ENCODE peak calls at places on chromosomes 3 and 15, in seven cellular contexts. One of them, this sample, is unnamed.

GRCh38 chr3:49120096-49120437 is 556 bp downstream of the USP19 start:
- DNase-seq in bronchial epithelial cell: no peak
- DNase-seq in heart left ventricle: no peak
- DNase-seq in GM13977: peak
- DNase-seq in psoas muscle: no peak
- DNase-seq in IMR-90: peak
- DNase-seq in AG04449: no peak
- DNase-seq in this sample: no peak

GRCh38 chr3:88954853-88955252 is 152.6 kb upstream of the EPHA3 start:
- DNase-seq in heart left ventricle: no peak
- DNase-seq in IMR-90: no peak
- DNase-seq in bronchial epithelial cell: no peak
- DNase-seq in psoas muscle: no peak
- DNase-seq in AG04449: no peak
- DNase-seq in GM13977: no peak
- DNase-seq in this sample: no peak

GRCh38 chr3:165532851-165533250 is 304.4 kb downstream of the BCHE start:
- DNase-seq in AG04449: no peak
- DNase-seq in heart left ventricle: no peak
- DNase-seq in GM13977: no peak
- DNase-seq in IMR-90: no peak
- DNase-seq in psoas muscle: no peak
- DNase-seq in bronchial epithelial cell: no peak
- DNase-seq in this sample: no peak

GRCh38 chr3:42504334-42505202 is 2.1 kb downstream of the VIPR1 start:
- DNase-seq in psoas muscle: no peak
- DNase-seq in AG04449: no peak
- DNase-seq in GM13977: no peak
- DNase-seq in bronchial epithelial cell: no peak
- DNase-seq in heart left ventricle: peak
- DNase-seq in IMR-90: no peak
- DNase-seq in this sample: no peak

GRCh38 chr15:45023659-45024320 is 795 bp downstream of the SORD start:
- DNase-seq in AG04449: no peak
- DNase-seq in IMR-90: peak
- DNase-seq in bronchial epithelial cell: peak
- DNase-seq in psoas muscle: no peak
- DNase-seq in heart left ventricle: no peak
- DNase-seq in GM13977: no peak
- DNase-seq in this sample: no peak

GRCh38 chr3:11335056-11335608 is 62.9 kb downstream of the ATG7 start:
- DNase-seq in AG04449: peak
- DNase-seq in heart left ventricle: no peak
- DNase-seq in psoas muscle: no peak
- DNase-seq in bronchial epithelial cell: peak
- DNase-seq in GM13977: peak
- DNase-seq in IMR-90: peak
- DNase-seq in this sample: no peak

GRCh38 chr3:123072564-123072963 is 5.7 kb downstream of the PDIA5 start:
- DNase-seq in IMR-90: no peak
- DNase-seq in bronchial epithelial cell: no peak
- DNase-seq in heart left ventricle: no peak
- DNase-seq in psoas muscle: no peak
- DNase-seq in GM13977: no peak
- DNase-seq in AG04449: no peak
- DNase-seq in this sample: no peak

GRCh38 chr15:60673156-60673555 is 194.2 kb upstream of the ICE2 start:
- DNase-seq in AG04449: no peak
- DNase-seq in heart left ventricle: no peak
- DNase-seq in bronchial epithelial cell: no peak
- DNase-seq in IMR-90: no peak
- DNase-seq in GM13977: no peak
- DNase-seq in psoas muscle: no peak
- DNase-seq in this sample: no peak

GRCh38 chr15:66912441-66912840 is 153.0 kb upstream of the SMAD3 start:
- DNase-seq in GM13977: no peak
- DNase-seq in heart left ventricle: no peak
- DNase-seq in psoas muscle: no peak
- DNase-seq in bronchial epithelial cell: no peak
- DNase-seq in IMR-90: no peak
- DNase-seq in AG04449: no peak
- DNase-seq in this sample: no peak

GRCh38 chr15:84949845-84950569 is 31.6 kb upstream of the PDE8A start:
- DNase-seq in heart left ventricle: no peak
- DNase-seq in AG04449: no peak
- DNase-seq in GM13977: no peak
- DNase-seq in bronchial epithelial cell: no peak
- DNase-seq in psoas muscle: no peak
- DNase-seq in IMR-90: no peak
- DNase-seq in this sample: no peak

GRCh38 chr3:184016169-184016570 is 1.5 kb downstream of the ABCC5 start:
- DNase-seq in AG04449: no peak
- DNase-seq in bronchial epithelial cell: no peak
- DNase-seq in GM13977: no peak
- DNase-seq in IMR-90: no peak
- DNase-seq in psoas muscle: no peak
- DNase-seq in heart left ventricle: no peak
- DNase-seq in this sample: no peak

GRCh38 chr15:57541805-57542504 is 49.7 kb upstream of the MYZAP start:
- DNase-seq in psoas muscle: peak
- DNase-seq in bronchial epithelial cell: peak
- DNase-seq in IMR-90: peak
- DNase-seq in AG04449: no peak
- DNase-seq in GM13977: peak
- DNase-seq in heart left ventricle: peak
- DNase-seq in this sample: peak

GRCh38 chr15:57544840-57545239 is 46.9 kb upstream of the MYZAP start:
- DNase-seq in bronchial epithelial cell: no peak
- DNase-seq in GM13977: no peak
- DNase-seq in heart left ventricle: no peak
- DNase-seq in IMR-90: no peak
- DNase-seq in AG04449: no peak
- DNase-seq in psoas muscle: no peak
- DNase-seq in this sample: no peak

GRCh38 chr15:57540736-57541135 is 51.0 kb upstream of the MYZAP start:
- DNase-seq in GM13977: peak
- DNase-seq in AG04449: no peak
- DNase-seq in psoas muscle: no peak
- DNase-seq in IMR-90: no peak
- DNase-seq in bronchial epithelial cell: no peak
- DNase-seq in heart left ventricle: no peak
- DNase-seq in this sample: no peak

GRCh38 chr15:57541271-57541670 is 50.4 kb upstream of the MYZAP start:
- DNase-seq in GM13977: no peak
- DNase-seq in IMR-90: no peak
- DNase-seq in psoas muscle: no peak
- DNase-seq in heart left ventricle: no peak
- DNase-seq in AG04449: no peak
- DNase-seq in bronchial epithelial cell: no peak
- DNase-seq in this sample: no peak

GRCh38 chr15:57542505-57542817 is 49.2 kb upstream of the MYZAP start:
- DNase-seq in psoas muscle: no peak
- DNase-seq in IMR-90: no peak
- DNase-seq in bronchial epithelial cell: peak
- DNase-seq in GM13977: no peak
- DNase-seq in heart left ventricle: no peak
- DNase-seq in AG04449: no peak
- DNase-seq in this sample: no peak
- TF ChIP-seq CTCF in psoas muscle: no peak
- TF ChIP-seq CTCF in IMR-90: no peak
- TF ChIP-seq CTCF in bronchial epithelial cell: no peak
- TF ChIP-seq CTCF in GM13977: no peak
- TF ChIP-seq CTCF in heart left ventricle: no peak
- TF ChIP-seq CTCF in AG04449: no peak
- TF ChIP-seq CTCF in this sample: no peak

DNA sequence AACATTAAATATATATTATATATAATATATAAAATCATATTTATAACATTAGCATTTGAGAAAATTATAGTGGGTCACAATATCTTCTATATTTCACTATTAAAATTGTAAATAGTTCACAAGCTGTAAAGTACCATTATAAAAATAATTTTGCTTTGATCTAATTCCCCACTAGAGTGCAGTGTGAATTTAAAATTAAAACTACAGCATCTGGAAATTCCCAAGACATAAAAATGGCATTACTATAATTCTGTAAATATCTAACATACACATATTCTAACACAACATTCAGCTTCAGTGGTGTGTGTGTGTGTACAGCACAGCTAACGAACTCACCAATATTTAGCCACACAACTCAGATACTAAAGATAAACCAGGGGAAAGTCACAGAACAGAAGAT is 424.9 kb upstream of the ZNF385D start:
- DNase-seq in AG04449: no peak
- DNase-seq in bronchial epithelial cell: no peak
- DNase-seq in heart left ventricle: no peak
- DNase-seq in psoas muscle: no peak
- DNase-seq in IMR-90: no peak
- DNase-seq in GM13977: no peak
- DNase-seq in this sample: no peak
- TF ChIP-seq CTCF in AG04449: no peak
- TF ChIP-seq CTCF in bronchial epithelial cell: no peak
- TF ChIP-seq CTCF in heart left ventricle: peak
- TF ChIP-seq CTCF in psoas muscle: no peak
- TF ChIP-seq CTCF in IMR-90: no peak
- TF ChIP-seq CTCF in GM13977: no peak
- TF ChIP-seq CTCF in this sample: no peak

GRCh38 chr3:133934996-133935842 is 39.5 kb upstream of the RAB6B start:
- DNase-seq in heart left ventricle: peak
- DNase-seq in GM13977: no peak
- DNase-seq in AG04449: no peak
- DNase-seq in psoas muscle: no peak
- DNase-seq in bronchial epithelial cell: no peak
- DNase-seq in IMR-90: no peak
- DNase-seq in this sample: no peak

GRCh38 chr3:133937756-133938601 is 42.3 kb upstream of the RAB6B start:
- DNase-seq in bronchial epithelial cell: no peak
- DNase-seq in GM13977: no peak
- DNase-seq in IMR-90: peak
- DNase-seq in psoas muscle: no peak
- DNase-seq in heart left ventricle: peak
- DNase-seq in AG04449: peak
- DNase-seq in this sample: no peak

GRCh38 chr3:133937061-133937686 is 41.5 kb upstream of the RAB6B start:
- DNase-seq in bronchial epithelial cell: no peak
- DNase-seq in psoas muscle: no peak
- DNase-seq in IMR-90: no peak
- DNase-seq in heart left ventricle: peak
- DNase-seq in GM13977: no peak
- DNase-seq in AG04449: no peak
- DNase-seq in this sample: no peak

GRCh38 chr3:133934073-133934970 is 38.6 kb upstream of the RAB6B start:
- DNase-seq in bronchial epithelial cell: no peak
- DNase-seq in heart left ventricle: no peak
- DNase-seq in psoas muscle: no peak
- DNase-seq in IMR-90: no peak
- DNase-seq in AG04449: no peak
- DNase-seq in GM13977: no peak
- DNase-seq in this sample: no peak

DNA sequence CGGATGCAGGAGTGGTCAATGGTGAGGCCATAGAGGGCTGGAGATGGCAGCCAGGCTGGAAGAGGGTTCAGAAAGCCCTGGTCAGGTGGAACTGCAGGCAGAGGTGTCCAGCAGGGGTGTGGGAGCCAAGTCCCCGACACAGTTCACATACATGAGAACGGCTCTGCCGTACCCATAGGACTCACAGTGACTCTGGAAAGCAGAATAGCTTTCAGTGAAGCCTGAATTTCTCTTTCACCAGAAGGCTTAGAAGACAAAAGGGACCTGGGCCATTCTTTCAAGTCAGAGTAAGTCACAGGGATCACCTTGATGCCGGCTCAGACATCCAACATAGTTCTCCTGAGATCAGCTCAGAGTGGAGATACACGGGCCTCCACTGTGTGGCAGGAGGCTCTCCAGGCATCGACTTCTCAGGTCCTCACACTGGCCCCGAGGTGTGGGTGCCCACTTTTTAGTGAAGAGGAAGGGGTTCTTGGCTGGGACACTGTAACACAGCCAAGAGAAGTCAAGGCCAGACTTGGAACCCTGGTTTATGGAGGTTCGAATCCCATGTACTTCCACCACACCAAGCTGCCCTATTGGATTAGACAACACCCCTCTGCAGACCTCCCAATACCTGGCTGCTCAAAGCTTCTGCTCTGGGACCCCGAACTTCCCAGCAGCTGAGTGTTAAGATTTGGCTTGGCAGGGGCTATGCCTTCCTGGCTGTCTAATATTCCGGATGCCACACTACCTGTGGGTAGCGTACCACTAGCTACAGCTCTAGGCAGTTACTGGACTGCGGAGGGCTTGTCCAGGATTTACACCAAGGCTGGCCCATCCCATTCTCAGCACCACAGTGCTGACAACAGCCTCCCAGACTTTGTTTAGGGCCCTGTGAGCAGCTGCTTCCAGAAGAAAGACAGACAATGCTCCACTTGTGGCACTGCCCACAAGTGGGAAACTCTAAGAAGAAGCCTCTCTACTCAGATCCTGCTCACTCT is 40.5 kb upstream of the RAB6B start:
- DNase-seq in psoas muscle: no peak
- DNase-seq in heart left ventricle: peak
- DNase-seq in IMR-90: no peak
- DNase-seq in bronchial epithelial cell: no peak
- DNase-seq in GM13977: no peak
- DNase-seq in AG04449: no peak
- DNase-seq in this sample: no peak
- TF ChIP-seq CTCF in psoas muscle: no peak
- TF ChIP-seq CTCF in heart left ventricle: no peak
- TF ChIP-seq CTCF in IMR-90: no peak
- TF ChIP-seq CTCF in bronchial epithelial cell: no peak
- TF ChIP-seq CTCF in GM13977: no peak
- TF ChIP-seq CTCF in AG04449: no peak
- TF ChIP-seq CTCF in this sample: no peak

GRCh38 chr3:126703512-126704493 is at the start of gene CHCHD6:
- DNase-seq in psoas muscle: peak
- DNase-seq in IMR-90: peak
- DNase-seq in bronchial epithelial cell: peak
- DNase-seq in heart left ventricle: peak
- DNase-seq in GM13977: peak
- DNase-seq in AG04449: peak
- DNase-seq in this sample: peak
- TF ChIP-seq CTCF in psoas muscle: peak
- TF ChIP-seq CTCF in IMR-90: no peak
- TF ChIP-seq CTCF in bronchial epithelial cell: peak
- TF ChIP-seq CTCF in heart left ventricle: no peak
- TF ChIP-seq CTCF in GM13977: peak
- TF ChIP-seq CTCF in AG04449: peak
- TF ChIP-seq CTCF in this sample: no peak

GRCh38 chr15:77031376-77032050 is 36.6 kb downstream of the PSTPIP1 start:
- DNase-seq in bronchial epithelial cell: no peak
- DNase-seq in GM13977: no peak
- DNase-seq in AG04449: no peak
- DNase-seq in heart left ventricle: peak
- DNase-seq in IMR-90: peak
- DNase-seq in psoas muscle: no peak
- DNase-seq in this sample: no peak
- TF ChIP-seq CTCF in bronchial epithelial cell: no peak
- TF ChIP-seq CTCF in GM13977: peak
- TF ChIP-seq CTCF in AG04449: no peak
- TF ChIP-seq CTCF in heart left ventricle: no peak
- TF ChIP-seq CTCF in IMR-90: peak
- TF ChIP-seq CTCF in psoas muscle: peak
- TF ChIP-seq CTCF in this sample: no peak

This sample was measured in lung.